ENCODE peak calls at places on chromosomes 2 and 18, in four cellular contexts. H is ovary, L is A549, O is adrenal gland. M is an unnamed sample.

GRCh38 chr18:32730620-32731021 is 42.2 kb downstream of the KLHL14 start:
- DNase-seq in O (no peak), H (no peak), L (no peak), M (no peak)

GRCh38 chr2:170396799-170397459 is 219.0 kb downstream of the MYO3B start:
- DNase-seq in H (no peak), O (no peak), L (peak; percentile 19), M (no peak)

GRCh38 chr2:20916604-20917286 is 93.8 kb upstream of the LDAH start:
- DNase-seq in L (peak; percentile 47), O (peak; percentile 51), H (no peak), M (no peak)

GRCh38 chr2:221555511-221555845 is 16.6 kb downstream of the EPHA4 start:
- DNase-seq in L (no peak), H (no peak), O (no peak), M (no peak)

GRCh38 chr2:202771741-202772470 is 99.7 kb downstream of the ICA1L start:
- DNase-seq in O (peak; percentile 83), L (no peak), H (peak; percentile 47), M (no peak)

GRCh38 chr2:176096243-176096985 is 3.2 kb upstream of the HOXD12 start:
- DNase-seq in H (no peak), O (no peak), L (no peak), M (no peak)

GRCh38 chr2:80217446-80217845 is 87.1 kb downstream of the LRRTM1 start:
- DNase-seq in O (no peak), H (no peak), L (no peak), M (no peak)

GRCh38 chr2:88016948-88017779 is 817 bp upstream of the RNU2-63P start:
- DNase-seq in L (peak; percentile 83), H (no peak), O (no peak), M (no peak)

GRCh38 chr2:27071990-27072830 is 756 bp upstream of the OST4 start:
- DNase-seq in H (peak; percentile 91), O (peak; percentile 54), L (no peak), M (no peak)

GRCh38 chr2:65351234-65351947 is 81.0 kb downstream of the SPRED2 start:
- DNase-seq in H (no peak), O (peak; percentile 23), L (no peak), M (no peak)

GRCh38 chr2:205024822-205025518 is 479.7 kb downstream of the PARD3B start:
- DNase-seq in H (no peak), O (peak; percentile 90), L (peak; percentile 77), M (peak; percentile 76)

GRCh38 chr2:215395687-215396460 is 40.0 kb downstream of the FN1 start:
- DNase-seq in H (no peak), O (no peak), L (no peak), M (no peak)

GRCh38 chr18:49613141-49613641 is 51.3 kb downstream of the LIPG start:
- DNase-seq in O (no peak), L (no peak), H (no peak), M (no peak)

GRCh38 chr2:80242355-80242910 is 62.1 kb downstream of the LRRTM1 start:
- DNase-seq in L (no peak), O (no peak), H (no peak), M (no peak)

GRCh38 chr18:45828917-45829811 is 3.7 kb downstream of the SIGLEC15 start:
- DNase-seq in L (no peak), O (no peak), H (no peak), M (no peak)

GRCh38 chr2:135174049-135174801 is 122.1 kb downstream of the RAB3GAP1 start:
- DNase-seq in O (no peak), H (no peak), L (no peak), M (no peak)

GRCh38 chr18:70322928-70323327 is 34.1 kb downstream of the SOCS6 start:
- DNase-seq in L (peak; percentile 48), O (peak; percentile 10), H (no peak), M (no peak)

GRCh38 chr2:208033701-208034502 is 8.6 kb upstream of the PLEKHM3 start:
- DNase-seq in O (peak; percentile 64), H (no peak), L (peak; percentile 65), M (no peak)

GRCh38 chr2:3539836-3540235 is 18.3 kb downstream of the RNASEH1 start:
- DNase-seq in L (peak; percentile 29), H (no peak), O (no peak), M (no peak)

GRCh38 chr18:44178476-44178875 is 502.2 kb upstream of the SETBP1 start:
- DNase-seq in H (peak; percentile 17), L (no peak), O (no peak), M (no peak)

GRCh38 chr18:44681039-44681595 is 429 bp downstream of the SETBP1 start:
- DNase-seq in L (no peak), O (no peak), H (no peak), M (no peak)

GRCh38 chr2:20148841-20149702 is 75.9 kb downstream of the SDC1 start:
- DNase-seq in H (no peak), O (no peak), L (no peak), M (no peak)

GRCh38 chr2:163800889-163801498 is 65.2 kb upstream of the FIGN start:
- DNase-seq in O (no peak), L (no peak), H (no peak), M (no peak)

GRCh38 chr2:21466528-21466927 is 342.8 kb downstream of the TDRD15 start:
- DNase-seq in L (no peak), O (no peak), H (no peak), M (no peak)

GRCh38 chr2:36489296-36489695 is 108.7 kb downstream of the FEZ2 start:
- DNase-seq in L (peak; percentile 57), O (no peak), H (no peak), M (no peak)

GRCh38 chr2:213020268-213020667 is 131.1 kb downstream of the IKZF2 start:
- DNase-seq in O (no peak), H (no peak), L (no peak), M (no peak)

GRCh38 chr18:22591231-22591630 is 173.5 kb upstream of the CTAGE1 start:
- DNase-seq in L (no peak), H (no peak), O (no peak), M (no peak)

GRCh38 chr2:237156131-237156856 is 70.6 kb downstream of the COPS8 start:
- DNase-seq in O (peak; percentile 75), L (no peak), H (peak; percentile 68), M (peak; percentile 64)

GRCh38 chr2:201890447-201890846 is 84.1 kb downstream of the CDK15 start:
- DNase-seq in L (no peak), O (no peak), H (no peak), M (no peak)

GRCh38 chr18:51346404-51346803 is 148.9 kb upstream of the MEX3C start:
- DNase-seq in H (no peak), O (no peak), L (no peak), M (no peak)

GRCh38 chr18:28281400-28281799 is 104.5 kb upstream of the CDH2 start:
- DNase-seq in H (no peak), O (no peak), L (no peak), M (no peak)

GRCh38 chr18:63237911-63238710 is 81.5 kb downstream of the BCL2 start:
- DNase-seq in O (no peak), H (no peak), L (peak; percentile 56), M (no peak)

GRCh38 chr2:236180831-236181453 is 12.8 kb upstream of the GBX2 start:
- DNase-seq in L (peak; percentile 80), O (peak; percentile 44), H (peak; percentile 55), M (no peak)

GRCh38 chr2:133360882-133361281 is 207.4 kb downstream of the NCKAP5 start:
- DNase-seq in O (no peak), L (no peak), H (no peak), M (no peak)

GRCh38 chr2:5818947-5819346 is 126.8 kb downstream of the SOX11 start:
- DNase-seq in O (no peak), L (no peak), H (no peak), M (no peak)

GRCh38 chr18:22674300-22674699 is 256.6 kb upstream of the CTAGE1 start:
- DNase-seq in L (peak; percentile 70), H (no peak), O (peak; percentile 83), M (no peak)

GRCh38 chr18:71902482-71902881 is 641.7 kb downstream of the CBLN2 start:
- DNase-seq in H (no peak), O (no peak), L (no peak), M (no peak)
- TF ChIP-seq POLR2A in H (no peak), O (no peak), L (no peak), M (no peak)

GRCh38 chr2:61218076-61218816 is 56.3 kb downstream of the C2orf74 start:
- DNase-seq in H (no peak), L (no peak), O (no peak), M (no peak)
- H3K27ac ChIP-seq in H (no peak overlapping the region), L (no peak overlapping the region), O (no peak overlapping the region), M (no peak overlapping the region)

DNA sequence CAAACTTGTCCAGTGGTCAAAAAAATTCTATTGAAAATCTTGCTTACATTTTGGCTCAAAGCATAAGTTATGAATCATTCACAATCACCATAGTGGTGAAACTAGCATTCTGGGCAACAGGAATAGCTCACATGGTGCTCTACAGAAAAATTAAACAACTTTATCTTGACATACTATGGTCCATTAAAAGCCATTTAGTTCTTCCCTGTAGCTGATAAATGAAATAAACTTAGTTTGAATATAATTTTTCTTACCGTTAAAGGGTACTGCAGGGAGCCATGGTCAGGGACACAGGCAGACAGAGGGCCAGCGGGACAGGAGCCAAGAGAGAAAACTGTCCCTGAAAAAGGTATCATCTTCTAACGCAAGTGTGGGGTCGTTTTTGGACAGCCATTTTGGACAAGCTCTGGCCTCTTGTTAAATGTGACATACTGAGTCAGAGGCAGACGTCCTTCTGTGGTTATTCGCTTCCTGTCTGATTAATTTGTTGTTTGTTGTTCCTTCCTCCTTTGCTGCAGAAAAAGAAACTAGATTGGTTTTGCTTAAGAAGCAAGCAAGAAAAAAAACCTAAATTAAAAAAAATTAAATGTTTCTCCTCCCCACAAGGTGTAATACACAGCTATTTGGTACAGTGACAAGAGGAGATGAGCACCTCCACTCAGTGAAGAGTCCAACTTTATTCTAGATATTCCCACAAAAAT is at the start of gene WIPF1:
- DNase-seq in L (no peak), H (no peak), O (peak; percentile 56), M (no peak)
- H3K4me3 ChIP-seq in L (no peak within 1 kb of the TSS), H (no peak within 1 kb of the TSS), O (peak within 1 kb of the TSS; percentile 51), M (peak within 1 kb of the TSS; percentile 10)

GRCh38 chr18:67515987-67516431 is 511 bp downstream of the DSEL start:
- DNase-seq in L (peak; percentile 75), O (peak; percentile 89), H (peak; percentile 90), M (peak; percentile 77)

GRCh38 chr18:67518566-67518965 is 2.0 kb upstream of the DSEL start:
- DNase-seq in O (no peak), L (no peak), H (no peak), M (no peak)

GRCh38 chr18:67514901-67515540 is 1.5 kb downstream of the DSEL start:
- DNase-seq in H (no peak), O (no peak), L (no peak), M (no peak)

GRCh38 chr18:67517224-67517765 is 775 bp upstream of the DSEL start:
- DNase-seq in O (peak; percentile 13), L (no peak), H (peak; percentile 47), M (no peak)

DNA sequence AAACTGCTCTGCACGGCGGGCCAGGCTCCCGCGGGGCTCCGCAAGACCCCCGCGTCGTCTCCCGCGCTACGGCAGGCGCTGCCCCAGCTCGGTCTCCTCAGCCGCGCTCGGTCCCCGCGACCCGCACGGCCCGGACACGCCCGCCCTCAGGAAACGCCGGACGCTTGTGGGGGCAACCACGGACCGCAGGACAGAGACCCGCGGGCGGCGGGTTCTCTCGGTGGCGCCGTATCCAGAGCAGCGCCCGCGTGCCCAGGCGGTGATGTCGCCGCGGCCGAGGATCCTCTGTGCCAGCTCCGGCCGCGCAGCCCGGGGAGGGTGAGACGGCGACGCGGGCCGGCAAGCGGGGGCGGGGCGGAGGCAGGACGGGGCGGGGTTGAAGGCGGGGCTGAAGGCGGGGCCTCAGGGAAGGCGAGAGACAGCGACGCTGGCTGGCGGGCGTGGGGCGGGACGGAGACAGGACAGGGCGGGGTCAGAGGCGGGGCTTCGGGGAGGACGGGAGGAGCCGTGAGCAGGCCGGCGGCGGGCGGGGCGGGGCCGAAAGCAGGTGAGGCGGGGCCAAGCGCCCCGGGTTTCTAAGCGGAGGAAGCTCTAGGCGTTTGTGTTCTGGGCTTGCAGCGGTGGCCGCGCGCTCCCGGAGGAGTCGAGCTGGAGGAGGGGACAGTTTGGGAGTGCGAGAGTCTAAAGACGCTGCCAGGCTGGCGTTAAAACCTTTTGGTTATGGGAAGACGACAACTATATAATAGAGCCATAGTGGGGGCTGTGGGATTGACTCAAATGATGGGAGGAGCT is at the start of gene DSEL:
- DNase-seq in O (peak; percentile 99), H (peak; percentile 99), L (peak; percentile 89), M (peak; percentile 95)
- TF ChIP-seq POLR2A in O (peak; percentile 85), H (peak; percentile 30), L (peak; percentile 26), M (peak; percentile 59)

M was measured in gastrocnemius medialis.